ENCODE peak calls at places on chromosomes 5 and 9, in six cellular contexts. One of them, this sample, is unnamed.

GRCh38 chr5:79086116-79086515 is 16.5 kb downstream of the BHMT2 start:
- DNase-seq in Panc1: no peak
- DNase-seq in iris pigment epithelial cell: no peak
- DNase-seq in NCI-H2171 treated with DMSO at 0.1 percent for 48 hours: no peak
- DNase-seq in activated T-cell treated with anti-CD3 and anti-CD28 coated beads for 1 hour: no peak
- DNase-seq in astrocyte of the spinal cord: no peak
- DNase-seq in this sample: no peak

GRCh38 chr9:99042620-99043019 is 62.3 kb upstream of the TGFBR1 start:
- DNase-seq in NCI-H2171 treated with DMSO at 0.1 percent for 48 hours: no peak
- DNase-seq in Panc1: no peak
- DNase-seq in astrocyte of the spinal cord: no peak
- DNase-seq in iris pigment epithelial cell: no peak
- DNase-seq in activated T-cell treated with anti-CD3 and anti-CD28 coated beads for 1 hour: no peak
- DNase-seq in this sample: no peak

GRCh38 chr9:93124793-93125192 is 9.3 kb downstream of the NINJ1 start:
- DNase-seq in activated T-cell treated with anti-CD3 and anti-CD28 coated beads for 1 hour: no peak
- DNase-seq in astrocyte of the spinal cord: no peak
- DNase-seq in iris pigment epithelial cell: no peak
- DNase-seq in Panc1: no peak
- DNase-seq in NCI-H2171 treated with DMSO at 0.1 percent for 48 hours: no peak
- DNase-seq in this sample: no peak

GRCh38 chr9:107229146-107229545 is 53.9 kb upstream of the RAD23B start:
- DNase-seq in activated T-cell treated with anti-CD3 and anti-CD28 coated beads for 1 hour: no peak
- DNase-seq in astrocyte of the spinal cord: no peak
- DNase-seq in iris pigment epithelial cell: no peak
- DNase-seq in Panc1: no peak
- DNase-seq in NCI-H2171 treated with DMSO at 0.1 percent for 48 hours: no peak
- DNase-seq in this sample: no peak

GRCh38 chr9:106707291-106707690 is 155.7 kb upstream of the ZNF462 start:
- DNase-seq in iris pigment epithelial cell: no peak
- DNase-seq in NCI-H2171 treated with DMSO at 0.1 percent for 48 hours: no peak
- DNase-seq in astrocyte of the spinal cord: no peak
- DNase-seq in activated T-cell treated with anti-CD3 and anti-CD28 coated beads for 1 hour: no peak
- DNase-seq in Panc1: no peak
- DNase-seq in this sample: no peak

GRCh38 chr9:35164711-35165110 is 2.9 kb downstream of the UNC13B start:
- DNase-seq in astrocyte of the spinal cord: peak
- DNase-seq in NCI-H2171 treated with DMSO at 0.1 percent for 48 hours: no peak
- DNase-seq in iris pigment epithelial cell: peak
- DNase-seq in Panc1: no peak
- DNase-seq in activated T-cell treated with anti-CD3 and anti-CD28 coated beads for 1 hour: no peak
- DNase-seq in this sample: peak

GRCh38 chr9:123069010-123069481 is 35.6 kb downstream of the GPR21 start:
- DNase-seq in activated T-cell treated with anti-CD3 and anti-CD28 coated beads for 1 hour: no peak
- DNase-seq in astrocyte of the spinal cord: peak
- DNase-seq in NCI-H2171 treated with DMSO at 0.1 percent for 48 hours: no peak
- DNase-seq in iris pigment epithelial cell: peak
- DNase-seq in Panc1: no peak
- DNase-seq in this sample: no peak

GRCh38 chr5:74401566-74402320 is 238.8 kb downstream of the ENC1 start:
- DNase-seq in NCI-H2171 treated with DMSO at 0.1 percent for 48 hours: no peak
- DNase-seq in activated T-cell treated with anti-CD3 and anti-CD28 coated beads for 1 hour: no peak
- DNase-seq in iris pigment epithelial cell: peak
- DNase-seq in astrocyte of the spinal cord: no peak
- DNase-seq in Panc1: no peak
- DNase-seq in this sample: peak

GRCh38 chr5:159184858-159185381 is 24.4 kb downstream of the RNF145 start:
- DNase-seq in NCI-H2171 treated with DMSO at 0.1 percent for 48 hours: no peak
- DNase-seq in astrocyte of the spinal cord: peak
- DNase-seq in Panc1: no peak
- DNase-seq in iris pigment epithelial cell: peak
- DNase-seq in activated T-cell treated with anti-CD3 and anti-CD28 coated beads for 1 hour: no peak
- DNase-seq in this sample: peak

GRCh38 chr5:126938461-126938860 is 91.9 kb downstream of the MARCHF3 start:
- DNase-seq in astrocyte of the spinal cord: peak
- DNase-seq in NCI-H2171 treated with DMSO at 0.1 percent for 48 hours: no peak
- DNase-seq in iris pigment epithelial cell: peak
- DNase-seq in activated T-cell treated with anti-CD3 and anti-CD28 coated beads for 1 hour: no peak
- DNase-seq in Panc1: no peak
- DNase-seq in this sample: peak

GRCh38 chr5:91311697-91312501 is 71.2 kb downstream of the ARRDC3 start:
- DNase-seq in NCI-H2171 treated with DMSO at 0.1 percent for 48 hours: peak
- DNase-seq in iris pigment epithelial cell: peak
- DNase-seq in activated T-cell treated with anti-CD3 and anti-CD28 coated beads for 1 hour: peak
- DNase-seq in Panc1: peak
- DNase-seq in astrocyte of the spinal cord: peak
- DNase-seq in this sample: peak

GRCh38 chr9:14985419-14985818 is 75.2 kb upstream of the FREM1 start:
- DNase-seq in activated T-cell treated with anti-CD3 and anti-CD28 coated beads for 1 hour: no peak
- DNase-seq in NCI-H2171 treated with DMSO at 0.1 percent for 48 hours: no peak
- DNase-seq in Panc1: no peak
- DNase-seq in astrocyte of the spinal cord: no peak
- DNase-seq in iris pigment epithelial cell: peak
- DNase-seq in this sample: no peak

GRCh38 chr9:72615931-72616330 is 94.5 kb downstream of the TMC1 start:
- DNase-seq in NCI-H2171 treated with DMSO at 0.1 percent for 48 hours: no peak
- DNase-seq in Panc1: no peak
- DNase-seq in activated T-cell treated with anti-CD3 and anti-CD28 coated beads for 1 hour: no peak
- DNase-seq in astrocyte of the spinal cord: no peak
- DNase-seq in iris pigment epithelial cell: peak
- DNase-seq in this sample: peak

GRCh38 chr5:175609504-175609903 is 48.4 kb upstream of the HRH2 start:
- DNase-seq in NCI-H2171 treated with DMSO at 0.1 percent for 48 hours: no peak
- DNase-seq in astrocyte of the spinal cord: no peak
- DNase-seq in activated T-cell treated with anti-CD3 and anti-CD28 coated beads for 1 hour: no peak
- DNase-seq in Panc1: no peak
- DNase-seq in iris pigment epithelial cell: no peak
- DNase-seq in this sample: no peak

GRCh38 chr5:124645396-124645795 is 101.0 kb downstream of the ZNF608 start:
- DNase-seq in iris pigment epithelial cell: no peak
- DNase-seq in NCI-H2171 treated with DMSO at 0.1 percent for 48 hours: no peak
- DNase-seq in activated T-cell treated with anti-CD3 and anti-CD28 coated beads for 1 hour: no peak
- DNase-seq in astrocyte of the spinal cord: no peak
- DNase-seq in Panc1: no peak
- DNase-seq in this sample: no peak

GRCh38 chr9:109463924-109464625 is 34.0 kb downstream of the PTPN3 start:
- DNase-seq in activated T-cell treated with anti-CD3 and anti-CD28 coated beads for 1 hour: no peak
- DNase-seq in astrocyte of the spinal cord: no peak
- DNase-seq in NCI-H2171 treated with DMSO at 0.1 percent for 48 hours: no peak
- DNase-seq in iris pigment epithelial cell: no peak
- DNase-seq in Panc1: no peak
- DNase-seq in this sample: peak

GRCh38 chr5:1019001-1019651 is 10.5 kb downstream of the NKD2 start:
- DNase-seq in iris pigment epithelial cell: no peak
- DNase-seq in activated T-cell treated with anti-CD3 and anti-CD28 coated beads for 1 hour: no peak
- DNase-seq in NCI-H2171 treated with DMSO at 0.1 percent for 48 hours: no peak
- DNase-seq in Panc1: no peak
- DNase-seq in astrocyte of the spinal cord: no peak
- DNase-seq in this sample: no peak

GRCh38 chr5:89849819-89850515 is 559.6 kb downstream of the CETN3 start:
- DNase-seq in activated T-cell treated with anti-CD3 and anti-CD28 coated beads for 1 hour: no peak
- DNase-seq in Panc1: no peak
- DNase-seq in NCI-H2171 treated with DMSO at 0.1 percent for 48 hours: no peak
- DNase-seq in iris pigment epithelial cell: peak
- DNase-seq in astrocyte of the spinal cord: peak
- DNase-seq in this sample: no peak

GRCh38 chr5:43432486-43433365 is 20.5 kb upstream of the CCL28 start:
- DNase-seq in Panc1: no peak
- DNase-seq in iris pigment epithelial cell: peak
- DNase-seq in activated T-cell treated with anti-CD3 and anti-CD28 coated beads for 1 hour: no peak
- DNase-seq in astrocyte of the spinal cord: peak
- DNase-seq in NCI-H2171 treated with DMSO at 0.1 percent for 48 hours: no peak
- DNase-seq in this sample: peak

GRCh38 chr9:37918665-37919165 is 14.8 kb upstream of the SLC25A51 start:
- DNase-seq in iris pigment epithelial cell: no peak
- DNase-seq in activated T-cell treated with anti-CD3 and anti-CD28 coated beads for 1 hour: no peak
- DNase-seq in astrocyte of the spinal cord: no peak
- DNase-seq in NCI-H2171 treated with DMSO at 0.1 percent for 48 hours: no peak
- DNase-seq in Panc1: no peak
- DNase-seq in this sample: no peak

GRCh38 chr5:37490411-37490810 is 111.3 kb downstream of the WDR70 start:
- DNase-seq in iris pigment epithelial cell: no peak
- DNase-seq in astrocyte of the spinal cord: no peak
- DNase-seq in NCI-H2171 treated with DMSO at 0.1 percent for 48 hours: no peak
- DNase-seq in Panc1: no peak
- DNase-seq in activated T-cell treated with anti-CD3 and anti-CD28 coated beads for 1 hour: no peak
- DNase-seq in this sample: peak

GRCh38 chr5:77065256-77065655 is 21.8 kb downstream of the ZBED3 start:
- DNase-seq in NCI-H2171 treated with DMSO at 0.1 percent for 48 hours: no peak
- DNase-seq in activated T-cell treated with anti-CD3 and anti-CD28 coated beads for 1 hour: no peak
- DNase-seq in iris pigment epithelial cell: no peak
- DNase-seq in astrocyte of the spinal cord: no peak
- DNase-seq in Panc1: no peak
- DNase-seq in this sample: no peak

GRCh38 chr5:28065664-28066063 is 1027.3 kb upstream of the CDH9 start:
- DNase-seq in astrocyte of the spinal cord: no peak
- DNase-seq in Panc1: no peak
- DNase-seq in NCI-H2171 treated with DMSO at 0.1 percent for 48 hours: no peak
- DNase-seq in activated T-cell treated with anti-CD3 and anti-CD28 coated beads for 1 hour: no peak
- DNase-seq in iris pigment epithelial cell: no peak
- DNase-seq in this sample: no peak

GRCh38 chr5:146338774-146339714 is at the start of gene POU4F3:
- DNase-seq in astrocyte of the spinal cord: no peak
- DNase-seq in activated T-cell treated with anti-CD3 and anti-CD28 coated beads for 1 hour: no peak
- DNase-seq in iris pigment epithelial cell: no peak
- DNase-seq in NCI-H2171 treated with DMSO at 0.1 percent for 48 hours: peak
- DNase-seq in Panc1: no peak
- DNase-seq in this sample: no peak

GRCh38 chr5:61817472-61818326 is 485.6 kb downstream of the ZSWIM6 start:
- DNase-seq in astrocyte of the spinal cord: peak
- DNase-seq in activated T-cell treated with anti-CD3 and anti-CD28 coated beads for 1 hour: no peak
- DNase-seq in Panc1: peak
- DNase-seq in iris pigment epithelial cell: peak
- DNase-seq in NCI-H2171 treated with DMSO at 0.1 percent for 48 hours: peak
- DNase-seq in this sample: peak

GRCh38 chr9:107486674-107487520 is 2.7 kb downstream of the KLF4 start:
- DNase-seq in astrocyte of the spinal cord: no peak
- DNase-seq in iris pigment epithelial cell: no peak
- DNase-seq in Panc1: no peak
- DNase-seq in activated T-cell treated with anti-CD3 and anti-CD28 coated beads for 1 hour: no peak
- DNase-seq in NCI-H2171 treated with DMSO at 0.1 percent for 48 hours: no peak
- DNase-seq in this sample: no peak

GRCh38 chr9:70389642-70390266 is 24.7 kb downstream of the KLF9 start:
- DNase-seq in NCI-H2171 treated with DMSO at 0.1 percent for 48 hours: no peak
- DNase-seq in iris pigment epithelial cell: peak
- DNase-seq in Panc1: no peak
- DNase-seq in activated T-cell treated with anti-CD3 and anti-CD28 coated beads for 1 hour: no peak
- DNase-seq in astrocyte of the spinal cord: peak
- DNase-seq in this sample: peak

GRCh38 chr5:150272531-150272930 is 17.0 kb downstream of the CAMK2A start:
- DNase-seq in iris pigment epithelial cell: peak
- DNase-seq in astrocyte of the spinal cord: peak
- DNase-seq in NCI-H2171 treated with DMSO at 0.1 percent for 48 hours: peak
- DNase-seq in activated T-cell treated with anti-CD3 and anti-CD28 coated beads for 1 hour: no peak
- DNase-seq in Panc1: peak
- DNase-seq in this sample: peak

GRCh38 chr5:43711496-43711895 is 108.5 kb downstream of the NNT start:
- DNase-seq in Panc1: no peak
- DNase-seq in NCI-H2171 treated with DMSO at 0.1 percent for 48 hours: no peak
- DNase-seq in astrocyte of the spinal cord: peak
- DNase-seq in activated T-cell treated with anti-CD3 and anti-CD28 coated beads for 1 hour: no peak
- DNase-seq in iris pigment epithelial cell: peak
- DNase-seq in this sample: peak

GRCh38 chr9:133838859-133839507 is 100.8 kb upstream of the SARDH start:
- DNase-seq in activated T-cell treated with anti-CD3 and anti-CD28 coated beads for 1 hour: no peak
- DNase-seq in NCI-H2171 treated with DMSO at 0.1 percent for 48 hours: no peak
- DNase-seq in Panc1: no peak
- DNase-seq in iris pigment epithelial cell: no peak
- DNase-seq in astrocyte of the spinal cord: no peak
- DNase-seq in this sample: no peak

GRCh38 chr9:16031486-16031885 is 478.6 kb downstream of the CCDC171 start:
- DNase-seq in NCI-H2171 treated with DMSO at 0.1 percent for 48 hours: no peak
- DNase-seq in activated T-cell treated with anti-CD3 and anti-CD28 coated beads for 1 hour: no peak
- DNase-seq in astrocyte of the spinal cord: peak
- DNase-seq in Panc1: no peak
- DNase-seq in iris pigment epithelial cell: no peak
- DNase-seq in this sample: no peak

GRCh38 chr5:31638748-31639418 is at the start of gene PDZD2:
- DNase-seq in iris pigment epithelial cell: peak
- DNase-seq in Panc1: peak
- DNase-seq in activated T-cell treated with anti-CD3 and anti-CD28 coated beads for 1 hour: peak
- DNase-seq in astrocyte of the spinal cord: peak
- DNase-seq in NCI-H2171 treated with DMSO at 0.1 percent for 48 hours: peak
- DNase-seq in this sample: peak

GRCh38 chr5:135834639-135835529 is at the start of gene SLC25A48:
- DNase-seq in Panc1: no peak
- DNase-seq in activated T-cell treated with anti-CD3 and anti-CD28 coated beads for 1 hour: no peak
- DNase-seq in astrocyte of the spinal cord: no peak
- DNase-seq in iris pigment epithelial cell: peak
- DNase-seq in NCI-H2171 treated with DMSO at 0.1 percent for 48 hours: peak
- DNase-seq in this sample: peak

GRCh38 chr5:105619725-105620124 is 2051.0 kb downstream of the EFNA5 start:
- DNase-seq in Panc1: no peak
- DNase-seq in activated T-cell treated with anti-CD3 and anti-CD28 coated beads for 1 hour: no peak
- DNase-seq in astrocyte of the spinal cord: no peak
- DNase-seq in NCI-H2171 treated with DMSO at 0.1 percent for 48 hours: no peak
- DNase-seq in iris pigment epithelial cell: no peak
- DNase-seq in this sample: no peak

GRCh38 chr9:19286634-19287188 is 56.2 kb downstream of the DENND4C start:
- DNase-seq in activated T-cell treated with anti-CD3 and anti-CD28 coated beads for 1 hour: no peak
- DNase-seq in astrocyte of the spinal cord: peak
- DNase-seq in iris pigment epithelial cell: peak
- DNase-seq in NCI-H2171 treated with DMSO at 0.1 percent for 48 hours: no peak
- DNase-seq in Panc1: no peak
- DNase-seq in this sample: peak

GRCh38 chr9:123377211-123377971 is 21.4 kb downstream of the CRB2 start:
- DNase-seq in iris pigment epithelial cell: no peak
- DNase-seq in astrocyte of the spinal cord: no peak
- DNase-seq in Panc1: no peak
- DNase-seq in activated T-cell treated with anti-CD3 and anti-CD28 coated beads for 1 hour: no peak
- DNase-seq in NCI-H2171 treated with DMSO at 0.1 percent for 48 hours: no peak
- DNase-seq in this sample: no peak